ENCODE peak calls at places on chromosomes 6 and 20, in five cellular contexts. D, F, X, S and W are unnamed samples.

GRCh38 chr20:63941282-63942060 is 14.7 kb downstream of the UCKL1 start:
- DNase-seq in X (peak), S (peak), F (peak), D (peak), W (peak)

GRCh38 chr20:62203378-62204030 is 16.6 kb downstream of the HRH3 start:
- DNase-seq in X (no peak), S (no peak), D (no peak), F (no peak), W (peak)

GRCh38 chr20:38629979-38630378 is 28.4 kb downstream of the ARHGAP40 start:
- DNase-seq in D (no peak), S (no peak), F (no peak), X (no peak), W (no peak)

GRCh38 chr6:109687271-109687721 is 3.7 kb downstream of the AK9 start:
- DNase-seq in S (no peak), X (no peak), D (no peak), F (no peak), W (no peak)

GRCh38 chr6:5132741-5133140 is 47.6 kb downstream of the PPP1R3G start:
- DNase-seq in D (peak), S (no peak), X (peak), F (no peak), W (peak)

GRCh38 chr20:38050691-38051090 is 17.1 kb downstream of the RPRD1B start:
- DNase-seq in X (no peak), S (no peak), F (no peak), D (no peak), W (no peak)

GRCh38 chr20:37189617-37190016 is 10.3 kb upstream of the MROH8 start:
- DNase-seq in D (no peak), S (no peak), F (no peak), X (no peak), W (no peak)

GRCh38 chr6:36600564-36601146 is 6.5 kb downstream of the SRSF3 start:
- DNase-seq in F (no peak), S (no peak), D (peak), X (no peak), W (no peak)

GRCh38 chr6:162099685-162100084 is 627.9 kb downstream of the PRKN start:
- DNase-seq in X (no peak), S (no peak), D (no peak), F (no peak), W (peak)

GRCh38 chr6:117463762-117464665 is 18.5 kb upstream of the DCBLD1 start:
- DNase-seq in D (no peak), F (no peak), S (no peak), X (no peak), W (no peak)

GRCh38 chr6:37365791-37366190 is 12.0 kb downstream of the RNF8 start:
- DNase-seq in X (no peak), D (no peak), S (no peak), F (no peak), W (no peak)